ENCODE peak calls at places on chromosomes 1 and 21, in seven cellular contexts. B is H9, G is mesendoderm, S is neuronal stem cell, J is mesenchymal stem cell, E is H1, Q is trophoblast cell. K is an unnamed sample.

GRCh38 chr1:41661428-41662060 is 177.1 kb upstream of the EDN2 start:
- DNase-seq in J (no peak), B (no peak), E (no peak), S (no peak), G (no peak), Q (no peak), K (no peak)

GRCh38 chr1:30518696-30519095 is 204.7 kb downstream of the MATN1 start:
- DNase-seq in Q (no peak), J (no peak), E (no peak), B (no peak), G (no peak), S (no peak), K (no peak)

GRCh38 chr1:46244656-46245371 is 2.7 kb upstream of the RAD54L start:
- DNase-seq in J (peak; percentile 21), Q (peak; percentile 53), G (peak; percentile 43), B (no peak), E (no peak), S (no peak), K (peak; percentile 5)

GRCh38 chr1:79161077-79161476 is 154.5 kb upstream of the ADGRL4 start:
- DNase-seq in Q (peak; percentile 20), G (no peak), J (peak; percentile 43), S (no peak), B (no peak), E (no peak), K (peak; percentile 79)

GRCh38 chr1:4802024-4802423 is 147.6 kb downstream of the AJAP1 start:
- DNase-seq in B (no peak), J (no peak), E (no peak), Q (no peak), S (no peak), G (no peak), K (no peak)

GRCh38 chr1:175067707-175068106 is at the start of gene TNN:
- DNase-seq in E (no peak), S (no peak), Q (no peak), B (peak; percentile 44), J (no peak), G (peak; percentile 5), K (no peak)

GRCh38 chr1:39398278-39399010 is 93.0 kb upstream of the BMP8A start:
- DNase-seq in G (peak; percentile 99), Q (peak; percentile 78), E (no peak), J (peak; percentile 99), S (no peak), B (peak; percentile 43), K (peak; percentile 98)

GRCh38 chr21:29181799-29182470 is 51.5 kb downstream of the MAP3K7CL start:
- DNase-seq in B (no peak), E (no peak), Q (peak; percentile 77), G (peak; percentile 23), S (no peak), J (peak; percentile 95), K (peak; percentile 95)

GRCh38 chr1:201594575-201595245 is 55.8 kb downstream of the NAV1 start:
- DNase-seq in S (peak; percentile 67), J (peak; percentile 56), E (no peak), Q (no peak), B (peak; percentile 76), G (peak; percentile 63), K (peak; percentile 38)

GRCh38 chr1:155061381-155062150 is 2.0 kb upstream of the EFNA4 start:
- DNase-seq in J (peak; percentile 83), S (peak; percentile 88), B (peak; percentile 94), E (no peak), G (peak; percentile 90), Q (peak; percentile 91), K (peak; percentile 78)

GRCh38 chr1:206907304-206907991 is 10.2 kb downstream of the IL24 start:
- DNase-seq in S (peak; percentile 37), G (peak; percentile 67), J (no peak), B (peak; percentile 54), Q (peak; percentile 50), E (no peak), K (no peak)

GRCh38 chr1:203197625-203198024 is 11.1 kb upstream of the CHI3L1 start:
- DNase-seq in B (no peak), G (peak; percentile 89), S (no peak), Q (no peak), E (no peak), J (peak; percentile 86), K (peak; percentile 88)

GRCh38 chr1:72062584-72062983 is 219.8 kb downstream of the NEGR1 start:
- DNase-seq in Q (no peak), J (no peak), G (no peak), E (no peak), S (no peak), B (no peak), K (peak; percentile 17)

GRCh38 chr1:6832789-6833188 is 47.5 kb downstream of the CAMTA1 start:
- DNase-seq in J (no peak), G (no peak), B (no peak), Q (no peak), E (no peak), S (no peak), K (no peak)

GRCh38 chr1:119982006-119982405 is 85.7 kb upstream of the ADAM30 start:
- DNase-seq in B (no peak), J (peak; percentile 12), S (no peak), Q (no peak), E (no peak), G (no peak), K (peak; percentile 68)
- H3K18ac ChIP-seq in B (no peak overlapping the region), J (no peak overlapping the region), S (no peak overlapping the region), Q (no peak overlapping the region), E (no peak overlapping the region), G (no peak overlapping the region), K (no peak overlapping the region)

GRCh38 chr1:108192581-108192980 is 7.6 kb downstream of the SLC25A24 start:
- DNase-seq in S (no peak), J (no peak), Q (no peak), E (no peak), B (no peak), G (no peak), K (no peak)
- H4K8ac ChIP-seq in S (no peak overlapping the region), J (no peak overlapping the region), Q (no peak overlapping the region), E (no peak overlapping the region), B (no peak overlapping the region), G (no peak overlapping the region), K (no peak overlapping the region)

DNA sequence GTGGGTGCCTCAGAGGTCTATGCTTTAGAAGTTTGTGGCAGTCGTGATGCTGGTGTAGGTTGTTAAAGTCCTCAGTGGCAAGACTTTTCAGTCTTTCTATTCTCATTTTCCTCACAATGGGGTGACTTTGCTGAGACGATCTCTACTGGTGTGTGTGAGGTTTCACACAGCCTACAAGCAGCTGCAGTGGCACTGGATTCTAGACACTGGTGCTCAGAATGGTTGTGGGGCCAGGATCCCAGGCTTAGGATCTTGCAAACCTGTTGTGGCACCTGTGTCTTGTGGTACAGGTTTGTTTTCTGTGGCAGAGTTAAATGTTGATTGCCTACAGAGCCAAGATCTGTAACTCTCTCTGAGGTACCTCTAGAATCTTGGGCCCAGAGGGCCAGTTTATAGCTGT is 581.2 kb downstream of the PTPRC start:
- DNase-seq in J (no peak), S (no peak), B (no peak), Q (no peak), E (no peak), G (no peak), K (no peak)
- H3K18ac ChIP-seq in J (no peak overlapping the region), S (no peak overlapping the region), B (no peak overlapping the region), Q (no peak overlapping the region), E (no peak overlapping the region), G (no peak overlapping the region), K (no peak overlapping the region)

GRCh38 chr1:100482167-100482566 is 55.8 kb upstream of the GPR88 start:
- DNase-seq in G (no peak), S (no peak), B (no peak), E (no peak), Q (no peak), J (no peak), K (no peak)

GRCh38 chr1:100478816-100479215 is 59.1 kb upstream of the GPR88 start:
- DNase-seq in S (no peak), E (no peak), B (no peak), J (no peak), G (no peak), Q (no peak), K (no peak)

GRCh38 chr1:100481320-100481719 is 56.6 kb upstream of the GPR88 start:
- DNase-seq in Q (no peak), S (no peak), G (no peak), J (no peak), E (no peak), B (no peak), K (no peak)

GRCh38 chr1:100482748-100483147 is 55.2 kb upstream of the GPR88 start:
- DNase-seq in G (no peak), Q (no peak), E (no peak), S (no peak), B (no peak), J (no peak), K (no peak)

GRCh38 chr1:100479620-100480338 is 58.2 kb upstream of the GPR88 start:
- DNase-seq in J (no peak), B (no peak), G (no peak), Q (no peak), E (no peak), S (no peak), K (no peak)
- H4K8ac ChIP-seq in J (no peak overlapping the region), B (no peak overlapping the region), G (no peak overlapping the region), Q (no peak overlapping the region), E (no peak overlapping the region), S (no peak overlapping the region), K (no peak overlapping the region)

GRCh38 chr1:94560333-94560732 is 18.8 kb upstream of the F3 start:
- DNase-seq in B (no peak), E (no peak), G (no peak), J (no peak), S (no peak), Q (no peak), K (peak; percentile 70)
- H3K18ac ChIP-seq in B (no peak overlapping the region), E (no peak overlapping the region), G (no peak overlapping the region), J (no peak overlapping the region), S (no peak overlapping the region), Q (no peak overlapping the region), K (peak overlapping the region; percentile 73)

K was measured in IMR-90.